ENCODE peak calls at places on chromosomes 2 and 18, in eight cellular contexts. One of them, this sample, is unnamed.

GRCh38 chr2:209331291-209331844 is 92.5 kb upstream of the MAP2 start:
- DNase-seq in lower leg skin: no peak
- DNase-seq in IMR-90: peak; percentile 28
- DNase-seq in GM12878: no peak
- DNase-seq in endothelial cell of umbilical vein: peak; percentile 43
- DNase-seq in stomach: no peak
- DNase-seq in NB4: peak; percentile 60
- DNase-seq in A549: peak; percentile 4
- DNase-seq in this sample: no peak

GRCh38 chr2:19733951-19734425 is 167.8 kb downstream of the TTC32 start:
- DNase-seq in lower leg skin: no peak
- DNase-seq in endothelial cell of umbilical vein: no peak
- DNase-seq in IMR-90: peak; percentile 87
- DNase-seq in NB4: no peak
- DNase-seq in A549: no peak
- DNase-seq in stomach: no peak
- DNase-seq in GM12878: no peak
- DNase-seq in this sample: no peak

GRCh38 chr18:69484699-69485396 is 84.2 kb downstream of the DOK6 start:
- DNase-seq in IMR-90: peak; percentile 81
- DNase-seq in endothelial cell of umbilical vein: peak; percentile 55
- DNase-seq in stomach: no peak
- DNase-seq in NB4: no peak
- DNase-seq in GM12878: no peak
- DNase-seq in lower leg skin: no peak
- DNase-seq in A549: no peak
- DNase-seq in this sample: no peak

GRCh38 chr18:74115046-74115445 is 32.6 kb downstream of the FBXO15 start:
- DNase-seq in NB4: no peak
- DNase-seq in IMR-90: peak; percentile 88
- DNase-seq in GM12878: no peak
- DNase-seq in A549: no peak
- DNase-seq in stomach: no peak
- DNase-seq in lower leg skin: no peak
- DNase-seq in endothelial cell of umbilical vein: no peak
- DNase-seq in this sample: no peak

GRCh38 chr2:159922563-159922962 is 124.6 kb upstream of the CD302 start:
- DNase-seq in IMR-90: no peak
- DNase-seq in NB4: no peak
- DNase-seq in stomach: no peak
- DNase-seq in lower leg skin: no peak
- DNase-seq in A549: no peak
- DNase-seq in GM12878: no peak
- DNase-seq in endothelial cell of umbilical vein: no peak
- DNase-seq in this sample: no peak

GRCh38 chr18:25678226-25678625 is 326.3 kb upstream of the ZNF521 start:
- DNase-seq in lower leg skin: no peak
- DNase-seq in IMR-90: no peak
- DNase-seq in GM12878: no peak
- DNase-seq in endothelial cell of umbilical vein: no peak
- DNase-seq in stomach: no peak
- DNase-seq in NB4: no peak
- DNase-seq in A549: no peak
- DNase-seq in this sample: no peak

GRCh38 chr18:10239138-10239537 is 215.3 kb upstream of the APCDD1 start:
- DNase-seq in A549: no peak
- DNase-seq in NB4: no peak
- DNase-seq in stomach: peak; percentile 60
- DNase-seq in endothelial cell of umbilical vein: peak; percentile 16
- DNase-seq in lower leg skin: peak; percentile 60
- DNase-seq in GM12878: no peak
- DNase-seq in IMR-90: peak; percentile 20
- DNase-seq in this sample: no peak

GRCh38 chr2:98412751-98413445 is 31.8 kb upstream of the INPP4A start:
- DNase-seq in IMR-90: peak; percentile 55
- DNase-seq in lower leg skin: peak; percentile 39
- DNase-seq in A549: peak; percentile 54
- DNase-seq in GM12878: peak; percentile 54
- DNase-seq in NB4: peak; percentile 83
- DNase-seq in endothelial cell of umbilical vein: peak; percentile 87
- DNase-seq in stomach: no peak
- DNase-seq in this sample: no peak

GRCh38 chr18:79791141-79791972 is 6.4 kb upstream of the KCNG2 start:
- DNase-seq in IMR-90: peak; percentile 99
- DNase-seq in NB4: peak; percentile 99
- DNase-seq in A549: peak; percentile 6
- DNase-seq in lower leg skin: peak; percentile 45
- DNase-seq in GM12878: no peak
- DNase-seq in stomach: peak; percentile 43
- DNase-seq in endothelial cell of umbilical vein: no peak
- DNase-seq in this sample: no peak

GRCh38 chr2:171836151-171836910 is 57.7 kb downstream of the SLC25A12 start:
- DNase-seq in IMR-90: peak; percentile 27
- DNase-seq in A549: no peak
- DNase-seq in endothelial cell of umbilical vein: peak; percentile 81
- DNase-seq in lower leg skin: no peak
- DNase-seq in NB4: no peak
- DNase-seq in stomach: no peak
- DNase-seq in GM12878: no peak
- DNase-seq in this sample: no peak

GRCh38 chr18:36066731-36067117 is 635 bp downstream of the RPRD1A start:
- DNase-seq in stomach: no peak
- DNase-seq in IMR-90: peak; percentile 5
- DNase-seq in A549: peak; percentile 15
- DNase-seq in lower leg skin: no peak
- DNase-seq in GM12878: no peak
- DNase-seq in endothelial cell of umbilical vein: no peak
- DNase-seq in NB4: peak; percentile 43
- DNase-seq in this sample: no peak

GRCh38 chr18:36066001-36066400 is 1.4 kb downstream of the RPRD1A start:
- DNase-seq in stomach: no peak
- DNase-seq in NB4: no peak
- DNase-seq in GM12878: no peak
- DNase-seq in IMR-90: peak; percentile 67
- DNase-seq in A549: no peak
- DNase-seq in lower leg skin: no peak
- DNase-seq in endothelial cell of umbilical vein: peak; percentile 64
- DNase-seq in this sample: no peak

GRCh38 chr18:36064027-36064808 is 3.1 kb downstream of the RPRD1A start:
- DNase-seq in endothelial cell of umbilical vein: no peak
- DNase-seq in A549: no peak
- DNase-seq in IMR-90: no peak
- DNase-seq in lower leg skin: no peak
- DNase-seq in GM12878: no peak
- DNase-seq in NB4: no peak
- DNase-seq in stomach: no peak
- DNase-seq in this sample: no peak

GRCh38 chr18:36067118-36067957 is at the start of gene RPRD1A:
- DNase-seq in IMR-90: peak; percentile 95
- DNase-seq in NB4: peak; percentile 95
- DNase-seq in stomach: peak; percentile 99
- DNase-seq in lower leg skin: peak; percentile 96
- DNase-seq in GM12878: peak; percentile 81
- DNase-seq in endothelial cell of umbilical vein: peak; percentile 97
- DNase-seq in A549: peak; percentile 87
- DNase-seq in this sample: peak; percentile 89
- TF ChIP-seq POLR2A in IMR-90: peak; percentile 89
- TF ChIP-seq POLR2A in NB4: peak; percentile 73
- TF ChIP-seq POLR2A in stomach: no peak
- TF ChIP-seq POLR2A in lower leg skin: peak; percentile 14
- TF ChIP-seq POLR2A in GM12878: peak; percentile 91
- TF ChIP-seq POLR2A in endothelial cell of umbilical vein: peak; percentile 36
- TF ChIP-seq POLR2A in A549: peak; percentile 64
- TF ChIP-seq POLR2A in this sample: peak; percentile 78

GRCh38 chr2:53786371-53787254 is at the start of the genes ASB3 and ERLEC1:
- DNase-seq in NB4: peak; percentile 96
- DNase-seq in GM12878: peak; percentile 48
- DNase-seq in endothelial cell of umbilical vein: peak; percentile 87
- DNase-seq in IMR-90: peak; percentile 85
- DNase-seq in A549: peak; percentile 75
- DNase-seq in stomach: peak; percentile 88
- DNase-seq in lower leg skin: peak; percentile 83
- DNase-seq in this sample: peak; percentile 78
- TF ChIP-seq POLR2A in NB4: peak; percentile 87
- TF ChIP-seq POLR2A in GM12878: peak; percentile 96
- TF ChIP-seq POLR2A in endothelial cell of umbilical vein: peak; percentile 66
- TF ChIP-seq POLR2A in IMR-90: peak; percentile 92
- TF ChIP-seq POLR2A in A549: peak; percentile 80
- TF ChIP-seq POLR2A in stomach: no peak
- TF ChIP-seq POLR2A in lower leg skin: no peak
- TF ChIP-seq POLR2A in this sample: peak; percentile 90

GRCh38 chr2:177602611-177603164 is 210.1 kb downstream of the AGPS start:
- DNase-seq in endothelial cell of umbilical vein: no peak
- DNase-seq in IMR-90: no peak
- DNase-seq in NB4: no peak
- DNase-seq in lower leg skin: no peak
- DNase-seq in GM12878: no peak
- DNase-seq in stomach: no peak
- DNase-seq in A549: peak; percentile 8
- DNase-seq in this sample: no peak
- TF ChIP-seq POLR2A in endothelial cell of umbilical vein: no peak
- TF ChIP-seq POLR2A in IMR-90: no peak
- TF ChIP-seq POLR2A in NB4: no peak
- TF ChIP-seq POLR2A in lower leg skin: no peak
- TF ChIP-seq POLR2A in GM12878: no peak
- TF ChIP-seq POLR2A in stomach: no peak
- TF ChIP-seq POLR2A in A549: no peak
- TF ChIP-seq POLR2A in this sample: no peak

GRCh38 chr2:38037757-38038615 is 38.0 kb downstream of the CYP1B1 start:
- DNase-seq in A549: no peak
- DNase-seq in NB4: peak; percentile 69
- DNase-seq in lower leg skin: no peak
- DNase-seq in stomach: no peak
- DNase-seq in GM12878: peak; percentile 76
- DNase-seq in endothelial cell of umbilical vein: no peak
- DNase-seq in IMR-90: peak; percentile 47
- DNase-seq in this sample: peak; percentile 11
- TF ChIP-seq POLR2A in A549: no peak
- TF ChIP-seq POLR2A in NB4: no peak
- TF ChIP-seq POLR2A in lower leg skin: no peak
- TF ChIP-seq POLR2A in stomach: no peak
- TF ChIP-seq POLR2A in GM12878: peak; percentile 57
- TF ChIP-seq POLR2A in endothelial cell of umbilical vein: no peak
- TF ChIP-seq POLR2A in IMR-90: no peak
- TF ChIP-seq POLR2A in this sample: peak; percentile 20

GRCh38 chr2:73110622-73111299 is 2.0 kb downstream of the RAB11FIP5 start:
- DNase-seq in endothelial cell of umbilical vein: peak; percentile 37
- DNase-seq in stomach: no peak
- DNase-seq in lower leg skin: no peak
- DNase-seq in IMR-90: peak; percentile 52
- DNase-seq in NB4: no peak
- DNase-seq in GM12878: no peak
- DNase-seq in A549: no peak
- DNase-seq in this sample: no peak

GRCh38 chr2:73111300-73112025 is 1.3 kb downstream of the RAB11FIP5 start:
- DNase-seq in A549: peak; percentile 62
- DNase-seq in IMR-90: no peak
- DNase-seq in NB4: peak; percentile 28
- DNase-seq in stomach: peak; percentile 54
- DNase-seq in GM12878: no peak
- DNase-seq in lower leg skin: no peak
- DNase-seq in endothelial cell of umbilical vein: peak; percentile 77
- DNase-seq in this sample: no peak

GRCh38 chr2:73112913-73113633 is at the start of gene RAB11FIP5:
- DNase-seq in endothelial cell of umbilical vein: peak; percentile 70
- DNase-seq in lower leg skin: peak; percentile 41
- DNase-seq in IMR-90: peak; percentile 88
- DNase-seq in stomach: peak; percentile 85
- DNase-seq in A549: peak; percentile 67
- DNase-seq in GM12878: no peak
- DNase-seq in NB4: peak; percentile 67
- DNase-seq in this sample: peak; percentile 60

GRCh38 chr2:73113634-73113958 is 848 bp upstream of the RAB11FIP5 start:
- DNase-seq in endothelial cell of umbilical vein: no peak
- DNase-seq in IMR-90: no peak
- DNase-seq in GM12878: no peak
- DNase-seq in NB4: no peak
- DNase-seq in stomach: no peak
- DNase-seq in lower leg skin: no peak
- DNase-seq in A549: no peak
- DNase-seq in this sample: no peak

GRCh38 chr2:73112026-73112912 is 479 bp downstream of the RAB11FIP5 start:
- DNase-seq in stomach: peak; percentile 38
- DNase-seq in GM12878: no peak
- DNase-seq in endothelial cell of umbilical vein: peak; percentile 71
- DNase-seq in lower leg skin: no peak
- DNase-seq in A549: no peak
- DNase-seq in NB4: peak; percentile 29
- DNase-seq in IMR-90: peak; percentile 49
- DNase-seq in this sample: no peak
- TF ChIP-seq POLR2A in stomach: no peak
- TF ChIP-seq POLR2A in GM12878: no peak
- TF ChIP-seq POLR2A in endothelial cell of umbilical vein: no peak
- TF ChIP-seq POLR2A in lower leg skin: no peak
- TF ChIP-seq POLR2A in A549: no peak
- TF ChIP-seq POLR2A in NB4: no peak
- TF ChIP-seq POLR2A in IMR-90: no peak
- TF ChIP-seq POLR2A in this sample: no peak

DNA sequence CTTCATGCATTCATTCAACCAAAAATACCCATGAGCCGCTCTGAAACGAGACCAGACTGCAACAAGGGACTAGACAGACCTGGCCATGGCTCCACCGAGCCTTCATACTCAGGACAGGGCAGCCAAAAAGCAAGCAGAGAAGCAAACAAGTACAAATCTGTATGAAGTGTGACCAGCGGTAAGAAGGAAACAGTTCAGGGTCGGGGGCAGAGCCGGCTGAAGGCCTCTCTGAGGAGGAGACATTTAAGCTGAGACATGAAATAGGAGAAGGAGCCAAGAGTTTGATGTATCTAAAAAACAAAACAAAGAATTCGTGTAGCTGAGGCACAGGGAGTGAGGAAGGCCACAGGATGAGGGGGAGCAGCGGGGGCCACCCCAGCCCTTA is 21.3 kb upstream of the SLC66A3 start:
- DNase-seq in endothelial cell of umbilical vein: no peak
- DNase-seq in stomach: no peak
- DNase-seq in NB4: no peak
- DNase-seq in lower leg skin: no peak
- DNase-seq in GM12878: no peak
- DNase-seq in IMR-90: no peak
- DNase-seq in A549: no peak
- DNase-seq in this sample: no peak
- TF ChIP-seq POLR2A in endothelial cell of umbilical vein: no peak
- TF ChIP-seq POLR2A in stomach: no peak
- TF ChIP-seq POLR2A in NB4: no peak
- TF ChIP-seq POLR2A in lower leg skin: no peak
- TF ChIP-seq POLR2A in GM12878: no peak
- TF ChIP-seq POLR2A in IMR-90: no peak
- TF ChIP-seq POLR2A in A549: no peak
- TF ChIP-seq POLR2A in this sample: no peak

GRCh38 chr2:147843864-147844690 is 752 bp upstream of the ACVR2A start:
- DNase-seq in GM12878: no peak
- DNase-seq in A549: peak; percentile 77
- DNase-seq in IMR-90: peak; percentile 85
- DNase-seq in NB4: peak; percentile 74
- DNase-seq in stomach: peak; percentile 93
- DNase-seq in endothelial cell of umbilical vein: peak; percentile 85
- DNase-seq in lower leg skin: peak; percentile 90
- DNase-seq in this sample: peak; percentile 85
- TF ChIP-seq POLR2A in GM12878: peak; percentile 39
- TF ChIP-seq POLR2A in A549: peak; percentile 44
- TF ChIP-seq POLR2A in IMR-90: peak; percentile 78
- TF ChIP-seq POLR2A in NB4: peak; percentile 12
- TF ChIP-seq POLR2A in stomach: no peak
- TF ChIP-seq POLR2A in endothelial cell of umbilical vein: no peak
- TF ChIP-seq POLR2A in lower leg skin: no peak
- TF ChIP-seq POLR2A in this sample: no peak